ENCODE peak calls at places on chromosomes 6 and 20, in four cellular contexts. Z is breast epithelium, T is upper lobe of left lung, S is HepG2. B is an unnamed sample.
A peak's percentile ranks its signal among the peaks of the same experiment; 100 is the strongest.

GRCh38 chr6:155517282-155517681 is 61.6 kb upstream of the NOX3 start:
- DNase-seq in Z (no peak), T (no peak), S (no peak), B (no peak)

GRCh38 chr6:56477241-56477640 is 165.4 kb downstream of the DST start:
- DNase-seq in Z (no peak), T (no peak), S (no peak), B (no peak)

GRCh38 chr6:104509355-104509754 is 350.4 kb downstream of the HACE1 start:
- DNase-seq in Z (no peak), T (no peak), S (no peak), B (no peak)

GRCh38 chr6:90302320-90302719 is 5.7 kb upstream of the BACH2 start:
- DNase-seq in Z (no peak), T (no peak), S (no peak), B (no peak)

GRCh38 chr20:4563534-4563933 is 158.2 kb upstream of the PRND start:
- DNase-seq in Z (no peak), T (no peak), S (peak; percentile 44), B (no peak)

GRCh38 chr6:89034586-89035251 is 45.8 kb upstream of the PNRC1 start:
- DNase-seq in Z (peak; percentile 68), T (peak; percentile 71), S (peak; percentile 67), B (no peak)

GRCh38 chr20:21518292-21518991 is 4.6 kb upstream of the NKX2-2 start:
- DNase-seq in Z (no peak), T (peak; percentile 58), S (no peak), B (no peak)

GRCh38 chr20:60063739-60064138 is 105.5 kb downstream of the CDH26 start:
- DNase-seq in Z (no peak), T (no peak), S (no peak), B (no peak)

GRCh38 chr20:45330476-45330875 is 17.7 kb downstream of the SDC4 start:
- DNase-seq in Z (no peak), T (no peak), S (no peak), B (no peak)

DNA sequence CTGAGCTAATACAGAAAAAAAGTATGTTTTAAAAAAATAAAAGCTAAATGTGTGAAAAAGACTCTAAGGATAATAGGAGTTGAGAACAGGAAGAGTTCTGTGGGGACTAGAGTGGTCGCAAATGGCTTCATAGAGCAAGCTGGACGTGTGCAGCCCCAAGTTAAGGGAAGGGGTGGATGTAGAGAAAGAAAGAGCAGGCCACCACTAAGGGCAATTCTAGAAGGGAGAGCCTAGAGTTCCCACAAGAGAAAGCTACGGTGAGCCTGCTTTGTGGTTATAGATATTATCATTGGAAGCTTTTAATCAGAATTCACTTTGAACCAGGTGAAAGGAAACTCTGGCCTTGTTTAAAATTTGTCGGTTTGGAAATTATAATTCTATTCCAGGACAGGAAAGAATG is 101.6 kb downstream of the HIVEP2 start:
- DNase-seq in Z (no peak), T (no peak), S (no peak), B (no peak)
- H3K4me1 ChIP-seq in Z (peaks cover 13% of the 10 kb centered on the region), T (peaks cover 48% of the 10 kb centered on the region), S (peaks cover 68% of the 10 kb centered on the region), B (peaks cover 6% of the 10 kb centered on the region)

GRCh38 chr6:30842754-30843610 is 41.3 kb upstream of the DDR1 start:
- DNase-seq in Z (no peak), T (peak; percentile 48), S (no peak), B (no peak)

GRCh38 chr6:30840084-30840921 is 44.0 kb upstream of the DDR1 start:
- DNase-seq in Z (no peak), T (no peak), S (no peak), B (no peak)

GRCh38 chr6:30839666-30840065 is 44.7 kb upstream of the DDR1 start:
- DNase-seq in Z (no peak), T (no peak), S (no peak), B (no peak)

GRCh38 chr6:30841644-30842504 is 42.4 kb upstream of the DDR1 start:
- DNase-seq in Z (no peak), T (no peak), S (no peak), B (no peak)

DNA sequence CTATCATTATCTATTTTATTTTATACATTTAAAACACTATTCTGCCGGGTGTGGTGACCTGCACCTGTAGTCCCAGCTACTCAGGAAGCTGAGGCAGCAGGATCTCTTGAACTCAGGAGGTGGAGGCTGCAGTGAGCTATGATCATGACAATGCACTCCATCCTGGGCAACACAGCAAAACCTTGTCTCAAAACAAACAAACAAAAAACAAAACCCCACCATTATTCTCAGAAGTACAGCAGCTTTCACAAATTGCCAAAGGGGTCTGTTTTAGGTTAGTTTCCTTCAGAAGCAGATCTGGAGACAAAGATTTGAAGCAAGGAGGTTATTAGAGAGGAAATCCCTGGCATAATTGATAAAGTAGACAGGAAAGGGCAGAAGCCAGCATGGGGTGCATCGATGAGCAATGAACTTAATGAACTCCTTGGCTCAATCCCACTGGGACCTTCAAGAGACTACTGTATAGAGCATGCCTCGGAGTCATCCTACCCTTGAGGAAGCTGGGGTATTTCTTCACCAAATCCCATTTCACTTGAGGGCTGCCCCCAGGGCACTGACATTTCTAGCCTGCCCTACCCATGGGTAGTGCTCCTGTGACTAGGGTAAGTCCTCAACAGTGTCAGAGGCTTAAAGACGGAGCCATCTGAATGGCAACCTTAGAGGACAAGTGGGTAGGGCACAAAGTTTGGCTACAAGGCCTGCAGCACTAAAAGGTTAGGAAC is 43.2 kb upstream of the DDR1 start:
- DNase-seq in Z (no peak), T (no peak), S (no peak), B (no peak)
- TF ChIP-seq POLR2AphosphoS5 in Z (no peak), T (no peak), S (no peak), B (no peak)

DNA sequence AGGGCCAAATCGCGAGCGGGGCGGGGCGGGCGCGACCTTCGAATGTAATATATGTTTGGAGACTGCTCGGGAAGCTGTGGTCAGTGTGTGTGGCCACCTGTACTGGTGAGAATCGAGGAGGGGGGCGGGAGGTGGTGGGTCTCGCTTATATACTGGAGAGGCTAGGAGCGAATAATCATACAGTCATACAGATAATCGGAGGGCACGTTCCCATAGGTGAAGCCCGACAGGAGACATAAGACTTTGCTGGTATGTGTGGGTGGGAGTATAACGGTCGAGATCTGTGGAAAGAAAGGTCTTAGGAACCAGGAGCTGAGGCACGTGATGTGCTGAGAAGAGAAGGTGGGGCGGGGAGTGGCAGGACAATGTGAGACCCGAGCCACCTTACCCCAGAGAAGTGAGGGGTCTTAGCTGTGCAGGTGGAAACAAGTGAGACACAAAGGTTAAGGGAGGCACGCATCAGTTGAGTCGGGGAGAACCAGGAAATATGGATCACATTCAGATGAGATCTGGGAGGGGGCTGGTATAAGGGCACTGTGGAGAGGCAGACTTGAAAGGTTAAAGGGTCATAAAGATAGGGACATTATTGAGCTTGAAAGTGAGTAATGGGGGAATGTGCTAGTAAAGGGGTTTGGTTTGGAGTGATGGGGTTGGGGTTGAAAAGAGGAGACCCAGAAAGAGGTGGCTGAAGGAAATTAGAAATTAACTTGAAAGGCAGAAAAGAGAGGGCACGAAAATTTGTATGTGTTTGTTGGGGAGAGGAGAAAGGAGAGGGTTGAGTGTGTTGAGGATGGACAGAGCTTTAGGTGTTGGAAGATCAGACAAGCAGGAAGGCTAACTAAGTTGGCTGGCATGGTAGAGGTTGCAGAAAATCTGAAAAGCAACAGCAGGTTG is 589 bp downstream of the RNF5 start:
- DNase-seq in Z (no peak), T (no peak), S (no peak), B (no peak)
- TF ChIP-seq POLR2A in Z (no peak), T (no peak), S (no peak), B (no peak)

DNA sequence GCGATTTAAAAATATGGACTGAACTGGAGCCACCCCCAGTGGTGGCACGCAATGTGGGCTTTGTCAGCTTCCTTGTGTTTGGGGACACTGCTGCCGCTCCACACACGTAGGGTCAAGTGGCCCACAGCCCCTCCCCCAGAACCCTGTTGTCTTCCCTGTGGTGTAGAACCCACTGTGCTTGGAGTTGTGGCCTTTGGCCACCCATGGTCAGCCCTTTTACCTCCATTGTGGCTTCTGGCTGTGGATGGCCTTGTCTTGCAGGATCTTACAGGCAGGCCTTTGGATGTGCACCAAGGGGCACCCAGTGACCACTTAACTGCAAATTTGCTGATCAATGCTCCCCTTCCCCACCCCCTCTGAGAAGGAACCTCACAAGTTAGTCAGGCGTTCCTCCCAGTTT is 2.0 kb upstream of the LEMD2 start:
- DNase-seq in Z (no peak), T (no peak), S (no peak), B (no peak)
- H3K4me1 ChIP-seq in Z (peaks cover 19% of the 10 kb centered on the region), T (peaks cover 24% of the 10 kb centered on the region), S (peaks cover 59% of the 10 kb centered on the region), B (peaks cover 12% of the 10 kb centered on the region)

GRCh38 chr6:91852232-91852631 is 1265.4 kb upstream of the MAP3K7 start:
- DNase-seq in Z (no peak), T (no peak), S (no peak), B (no peak)
- TF ChIP-seq POLR2AphosphoS5 in Z (no peak), T (no peak), S (no peak), B (no peak)

GRCh38 chr20:17895641-17896246 is 72.8 kb downstream of the SNX5 start:
- DNase-seq in Z (peak; percentile 69), T (peak; percentile 61), S (no peak), B (no peak)

GRCh38 chr20:17896771-17897369 is 71.7 kb downstream of the SNX5 start:
- DNase-seq in Z (no peak), T (no peak), S (peak; percentile 99), B (no peak)

GRCh38 chr20:17896247-17896723 is 72.3 kb downstream of the SNX5 start:
- DNase-seq in Z (no peak), T (no peak), S (no peak), B (no peak)

GRCh38 chr20:17897566-17898307 is 70.9 kb downstream of the SNX5 start:
- DNase-seq in Z (no peak), T (no peak), S (no peak), B (no peak)

DNA sequence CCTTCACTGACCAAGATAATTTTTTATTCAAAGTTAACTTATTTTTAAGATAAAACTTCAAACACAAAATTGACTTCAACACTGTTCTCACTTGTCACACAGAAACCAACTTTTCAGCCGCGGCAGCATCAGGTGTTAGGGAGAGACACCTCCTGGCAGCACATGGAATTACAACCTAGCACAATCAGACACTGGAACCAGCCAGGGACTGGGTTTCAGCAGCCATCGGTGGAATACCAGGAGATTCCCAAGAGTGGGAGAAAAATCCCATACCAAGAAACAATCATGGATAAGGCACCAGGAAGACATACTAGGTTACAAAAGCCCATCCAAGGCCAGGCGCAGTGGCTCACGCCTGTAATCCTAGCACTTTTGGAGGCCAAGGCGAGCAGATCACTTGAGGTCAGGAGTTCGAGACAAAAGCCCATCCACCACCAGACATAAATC is 70.0 kb downstream of the SNX5 start:
- DNase-seq in Z (peak; percentile 83), T (peak; percentile 77), S (peak; percentile 80), B (peak; percentile 80)
- TF ChIP-seq POLR2A in Z (no peak), T (no peak), S (no peak), B (no peak)

GRCh38 chr6:31658158-31658688 is 2.4 kb downstream of the C6orf47 start:
- DNase-seq in Z (no peak), T (no peak), S (no peak), B (no peak)
- H3K4me1 ChIP-seq in Z (peaks cover 15% of the 10 kb centered on the region), T (peaks cover 51% of the 10 kb centered on the region), S (peaks cover 95% of the 10 kb centered on the region), B (peaks cover 17% of the 10 kb centered on the region)

B was measured in prostate gland.